ENCODE peak calls at places on chromosomes 16 and 17, in eight cellular contexts. One of them, this sample, is unnamed.

GRCh38 chr17:43599835-43600234 is 53.7 kb upstream of the ETV4 start:
- DNase-seq in WTC11: no peak
- DNase-seq in GM13977: no peak
- DNase-seq in lower leg skin: peak
- DNase-seq in left ventricle myocardium inferior: no peak
- DNase-seq in osteoblast: peak
- DNase-seq in kidney: no peak
- DNase-seq in IMR-90: peak
- DNase-seq in this sample: peak

GRCh38 chr16:19481291-19481690 is 40.6 kb downstream of the GDE1 start:
- DNase-seq in IMR-90: no peak
- DNase-seq in lower leg skin: no peak
- DNase-seq in WTC11: no peak
- DNase-seq in left ventricle myocardium inferior: no peak
- DNase-seq in GM13977: no peak
- DNase-seq in osteoblast: no peak
- DNase-seq in kidney: no peak
- DNase-seq in this sample: no peak

GRCh38 chr16:85808926-85809325 is 9.4 kb downstream of the COX4I1 start:
- DNase-seq in WTC11: no peak
- DNase-seq in lower leg skin: no peak
- DNase-seq in osteoblast: no peak
- DNase-seq in left ventricle myocardium inferior: no peak
- DNase-seq in GM13977: no peak
- DNase-seq in kidney: peak
- DNase-seq in IMR-90: no peak
- DNase-seq in this sample: no peak

GRCh38 chr16:84166796-84167695 is 19.8 kb downstream of the TAF1C start:
- DNase-seq in left ventricle myocardium inferior: no peak
- DNase-seq in kidney: no peak
- DNase-seq in osteoblast: no peak
- DNase-seq in WTC11: no peak
- DNase-seq in GM13977: no peak
- DNase-seq in IMR-90: no peak
- DNase-seq in lower leg skin: no peak
- DNase-seq in this sample: no peak

GRCh38 chr16:78215222-78215621 is 115.8 kb downstream of the WWOX start:
- DNase-seq in lower leg skin: no peak
- DNase-seq in IMR-90: no peak
- DNase-seq in left ventricle myocardium inferior: no peak
- DNase-seq in GM13977: no peak
- DNase-seq in WTC11: no peak
- DNase-seq in osteoblast: no peak
- DNase-seq in kidney: no peak
- DNase-seq in this sample: no peak

GRCh38 chr17:42553161-42553818 is 567 bp downstream of the HSD17B1 start:
- DNase-seq in left ventricle myocardium inferior: no peak
- DNase-seq in osteoblast: peak
- DNase-seq in lower leg skin: no peak
- DNase-seq in WTC11: peak
- DNase-seq in GM13977: no peak
- DNase-seq in kidney: no peak
- DNase-seq in IMR-90: no peak
- DNase-seq in this sample: no peak

GRCh38 chr16:53159781-53160436 is 105.1 kb downstream of the CHD9 start:
- DNase-seq in WTC11: no peak
- DNase-seq in GM13977: peak
- DNase-seq in IMR-90: peak
- DNase-seq in kidney: no peak
- DNase-seq in lower leg skin: no peak
- DNase-seq in osteoblast: peak
- DNase-seq in left ventricle myocardium inferior: no peak
- DNase-seq in this sample: peak

GRCh38 chr17:14308965-14309879 is 8.3 kb downstream of the HS3ST3B1 start:
- DNase-seq in lower leg skin: peak
- DNase-seq in osteoblast: peak
- DNase-seq in WTC11: peak
- DNase-seq in GM13977: peak
- DNase-seq in left ventricle myocardium inferior: peak
- DNase-seq in IMR-90: peak
- DNase-seq in kidney: peak
- DNase-seq in this sample: peak

GRCh38 chr16:27400751-27401620 is 988 bp upstream of the IL21R start:
- DNase-seq in WTC11: no peak
- DNase-seq in IMR-90: peak
- DNase-seq in osteoblast: peak
- DNase-seq in GM13977: no peak
- DNase-seq in left ventricle myocardium inferior: no peak
- DNase-seq in kidney: no peak
- DNase-seq in lower leg skin: no peak
- DNase-seq in this sample: no peak

GRCh38 chr17:77644181-77644972 is 314.1 kb upstream of the TNRC6C start:
- DNase-seq in kidney: no peak
- DNase-seq in IMR-90: no peak
- DNase-seq in osteoblast: no peak
- DNase-seq in GM13977: no peak
- DNase-seq in WTC11: no peak
- DNase-seq in left ventricle myocardium inferior: no peak
- DNase-seq in lower leg skin: no peak
- DNase-seq in this sample: no peak

GRCh38 chr16:86449377-86450095 is 60.8 kb upstream of the FOXF1 start:
- DNase-seq in GM13977: no peak
- DNase-seq in WTC11: no peak
- DNase-seq in kidney: no peak
- DNase-seq in lower leg skin: no peak
- DNase-seq in osteoblast: no peak
- DNase-seq in IMR-90: no peak
- DNase-seq in left ventricle myocardium inferior: no peak
- DNase-seq in this sample: no peak

DNA sequence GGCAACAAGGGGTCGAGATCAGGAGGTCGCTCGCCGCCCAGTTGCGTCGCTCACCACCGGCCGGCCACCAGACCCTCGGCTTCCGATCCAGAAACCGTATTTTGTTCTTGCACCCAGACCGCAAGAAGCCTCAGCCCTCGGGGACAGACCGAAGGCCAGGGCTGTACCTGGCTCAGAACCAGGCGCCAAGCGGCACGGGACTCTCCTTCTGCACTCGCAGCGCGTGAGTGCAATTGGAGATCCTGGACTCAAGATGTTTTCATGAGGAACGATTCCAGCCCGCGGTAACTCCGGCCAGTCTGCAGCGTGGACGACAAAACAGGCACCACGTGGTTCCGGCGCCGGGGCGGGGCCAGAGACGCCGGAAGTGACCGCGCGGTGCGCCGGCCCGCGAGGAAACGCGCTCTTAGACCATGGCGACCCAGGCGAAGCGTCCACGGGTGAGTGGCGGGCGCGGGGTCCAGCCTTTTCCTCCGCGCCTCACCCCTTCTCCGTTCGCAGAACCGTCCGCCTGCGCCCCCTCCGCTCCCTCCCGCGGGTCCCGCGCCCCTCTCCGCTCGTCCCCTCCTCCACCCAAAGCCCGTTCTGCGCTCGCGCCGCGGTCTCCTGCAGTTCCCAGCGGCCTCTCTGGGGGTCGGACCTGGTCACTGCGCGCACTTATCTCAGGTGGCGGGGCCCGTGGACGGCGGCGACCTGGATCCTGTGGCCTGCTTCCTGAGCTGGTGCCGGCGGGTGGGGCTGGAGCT is at the start of gene SETD6:
- DNase-seq in IMR-90: peak
- DNase-seq in left ventricle myocardium inferior: peak
- DNase-seq in GM13977: peak
- DNase-seq in WTC11: peak
- DNase-seq in osteoblast: peak
- DNase-seq in kidney: peak
- DNase-seq in lower leg skin: peak
- DNase-seq in this sample: peak
- TF ChIP-seq CTCF in IMR-90: peak
- TF ChIP-seq CTCF in left ventricle myocardium inferior: peak
- TF ChIP-seq CTCF in GM13977: peak
- TF ChIP-seq CTCF in WTC11: no peak
- TF ChIP-seq CTCF in osteoblast: no peak
- TF ChIP-seq CTCF in kidney: peak
- TF ChIP-seq CTCF in lower leg skin: no peak
- TF ChIP-seq CTCF in this sample: no peak

GRCh38 chr16:58458634-58459343 is 41.2 kb upstream of the NDRG4 start:
- DNase-seq in osteoblast: no peak
- DNase-seq in kidney: peak
- DNase-seq in IMR-90: no peak
- DNase-seq in WTC11: no peak
- DNase-seq in lower leg skin: no peak
- DNase-seq in GM13977: no peak
- DNase-seq in left ventricle myocardium inferior: no peak
- DNase-seq in this sample: no peak
- TF ChIP-seq CTCF in osteoblast: no peak
- TF ChIP-seq CTCF in kidney: no peak
- TF ChIP-seq CTCF in IMR-90: no peak
- TF ChIP-seq CTCF in WTC11: no peak
- TF ChIP-seq CTCF in lower leg skin: no peak
- TF ChIP-seq CTCF in GM13977: no peak
- TF ChIP-seq CTCF in left ventricle myocardium inferior: no peak
- TF ChIP-seq CTCF in this sample: no peak

DNA sequence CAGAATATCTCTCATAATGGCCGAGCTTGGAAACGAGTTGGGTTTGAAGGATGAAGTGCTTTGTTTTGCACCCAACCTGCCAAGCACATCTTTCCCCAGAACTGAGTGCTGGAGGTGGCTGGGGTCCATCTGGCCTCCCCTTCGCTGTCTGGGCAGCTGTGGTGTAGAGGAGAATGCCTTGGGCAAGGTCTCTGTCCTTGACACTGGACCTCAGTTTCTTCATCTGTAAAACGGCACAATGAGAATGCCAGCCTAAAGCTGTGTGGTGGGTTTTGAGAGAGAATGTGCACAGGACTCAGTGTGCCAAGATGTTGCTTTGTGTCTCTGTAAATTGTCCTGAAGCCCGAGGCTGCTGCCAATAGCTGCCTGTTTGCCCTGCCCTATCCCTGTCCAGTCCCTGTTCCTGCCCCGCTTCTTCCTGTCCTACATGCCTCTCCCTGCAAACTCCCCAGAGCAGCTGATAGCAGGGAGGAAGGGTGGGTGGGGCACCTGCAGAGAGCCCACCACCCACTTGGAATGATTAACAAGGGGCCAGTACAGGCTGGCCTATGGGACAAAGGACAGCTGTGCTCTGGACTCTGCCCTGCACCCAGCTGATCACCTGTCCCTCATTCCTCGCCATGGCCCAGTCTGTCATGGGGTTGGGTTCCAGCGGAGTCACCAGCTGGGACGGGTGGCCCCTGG is 15.3 kb downstream of the LASP1 start:
- DNase-seq in WTC11: no peak
- DNase-seq in lower leg skin: no peak
- DNase-seq in osteoblast: peak
- DNase-seq in kidney: no peak
- DNase-seq in IMR-90: no peak
- DNase-seq in GM13977: no peak
- DNase-seq in left ventricle myocardium inferior: no peak
- DNase-seq in this sample: no peak
- TF ChIP-seq CTCF in WTC11: no peak
- TF ChIP-seq CTCF in lower leg skin: no peak
- TF ChIP-seq CTCF in osteoblast: no peak
- TF ChIP-seq CTCF in kidney: no peak
- TF ChIP-seq CTCF in IMR-90: no peak
- TF ChIP-seq CTCF in GM13977: no peak
- TF ChIP-seq CTCF in left ventricle myocardium inferior: no peak
- TF ChIP-seq CTCF in this sample: no peak

GRCh38 chr17:73231841-73232586 is 29.7 kb downstream of the CPSF4L start:
- DNase-seq in osteoblast: peak
- DNase-seq in left ventricle myocardium inferior: peak
- DNase-seq in WTC11: peak
- DNase-seq in kidney: peak
- DNase-seq in lower leg skin: peak
- DNase-seq in GM13977: peak
- DNase-seq in IMR-90: peak
- DNase-seq in this sample: peak
- TF ChIP-seq CTCF in osteoblast: no peak
- TF ChIP-seq CTCF in left ventricle myocardium inferior: peak
- TF ChIP-seq CTCF in WTC11: no peak
- TF ChIP-seq CTCF in kidney: no peak
- TF ChIP-seq CTCF in lower leg skin: no peak
- TF ChIP-seq CTCF in GM13977: no peak
- TF ChIP-seq CTCF in IMR-90: peak
- TF ChIP-seq CTCF in this sample: no peak

GRCh38 chr16:89452241-89452640 is 38.1 kb downstream of the ANKRD11 start:
- DNase-seq in IMR-90: no peak
- DNase-seq in GM13977: no peak
- DNase-seq in kidney: no peak
- DNase-seq in lower leg skin: no peak
- DNase-seq in WTC11: no peak
- DNase-seq in left ventricle myocardium inferior: no peak
- DNase-seq in osteoblast: no peak
- DNase-seq in this sample: no peak

GRCh38 chr16:89455692-89456091 is 34.7 kb downstream of the ANKRD11 start:
- DNase-seq in IMR-90: no peak
- DNase-seq in GM13977: no peak
- DNase-seq in lower leg skin: no peak
- DNase-seq in kidney: no peak
- DNase-seq in WTC11: no peak
- DNase-seq in left ventricle myocardium inferior: no peak
- DNase-seq in osteoblast: no peak
- DNase-seq in this sample: no peak

GRCh38 chr16:89452925-89453324 is 37.4 kb downstream of the ANKRD11 start:
- DNase-seq in left ventricle myocardium inferior: no peak
- DNase-seq in IMR-90: no peak
- DNase-seq in osteoblast: no peak
- DNase-seq in kidney: no peak
- DNase-seq in WTC11: no peak
- DNase-seq in GM13977: no peak
- DNase-seq in lower leg skin: no peak
- DNase-seq in this sample: no peak

GRCh38 chr16:89455178-89455577 is 35.2 kb downstream of the ANKRD11 start:
- DNase-seq in osteoblast: no peak
- DNase-seq in IMR-90: no peak
- DNase-seq in GM13977: no peak
- DNase-seq in left ventricle myocardium inferior: no peak
- DNase-seq in WTC11: no peak
- DNase-seq in kidney: no peak
- DNase-seq in lower leg skin: no peak
- DNase-seq in this sample: no peak

DNA sequence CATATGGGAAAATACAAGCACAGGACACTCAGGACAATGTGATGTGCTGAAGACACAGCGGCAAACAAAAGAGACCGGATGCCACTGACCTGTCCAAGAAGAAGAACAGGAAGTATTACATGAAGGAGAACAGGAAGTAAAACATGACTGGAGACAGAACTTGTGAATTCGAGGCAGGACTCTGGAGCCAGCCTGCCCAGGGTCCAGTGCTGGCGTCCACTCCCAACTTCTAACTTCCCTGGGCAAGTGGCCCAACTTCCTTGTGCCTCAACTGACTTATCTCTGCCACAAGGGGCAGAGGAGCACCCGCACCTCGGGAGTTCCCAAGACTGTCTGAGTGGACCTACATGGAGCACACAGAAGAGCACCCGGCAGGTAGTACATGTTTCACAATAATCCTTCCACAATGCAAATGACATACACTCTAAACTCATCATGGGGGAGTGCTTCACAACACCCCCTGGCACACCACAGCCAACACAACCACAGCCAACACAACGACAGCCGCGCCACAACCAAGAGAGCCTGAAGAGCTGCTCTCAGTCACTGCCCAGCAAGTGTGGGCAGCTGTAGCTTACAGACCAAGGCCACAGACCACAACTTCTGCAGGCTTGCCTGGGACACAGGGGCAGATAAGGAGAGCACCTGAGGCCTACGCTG is 36.6 kb downstream of the ANKRD11 start:
- DNase-seq in lower leg skin: no peak
- DNase-seq in IMR-90: no peak
- DNase-seq in kidney: no peak
- DNase-seq in osteoblast: peak
- DNase-seq in left ventricle myocardium inferior: peak
- DNase-seq in WTC11: no peak
- DNase-seq in GM13977: no peak
- DNase-seq in this sample: no peak
- TF ChIP-seq CTCF in lower leg skin: no peak
- TF ChIP-seq CTCF in IMR-90: peak
- TF ChIP-seq CTCF in kidney: peak
- TF ChIP-seq CTCF in osteoblast: peak
- TF ChIP-seq CTCF in left ventricle myocardium inferior: peak
- TF ChIP-seq CTCF in WTC11: peak
- TF ChIP-seq CTCF in GM13977: peak
- TF ChIP-seq CTCF in this sample: peak

This sample was measured in AG09319.